ENCODE peak calls at places on chromosomes 6 and 20, in eight cellular contexts. P is stimulated activated CD4-positive, alpha-beta T cell treated with anti-CD3 and anti-CD28 coated beads, Interleukin-4, amount 100 ng/mL, for 24 hours; U is DND-41; A is activated CD8-positive, alpha-beta T cell treated with anti-CD3 and anti-CD28 coated beads for 36 hours; G is ovary; K is activated gamma-delta T cell treated with anti-CD3 and anti-CD28 coated beads, Interleukin-2, amount 50 U/mL, for 16 hours; O is LHCN-M2; I is substantia nigra. M is an unnamed sample.

GRCh38 chr6:154457881-154458284 is 52.6 kb downstream of the CNKSR3 start:
- DNase-seq in U (no peak), K (no peak), P (no peak), I (no peak), O (no peak), A (no peak), G (no peak), M (no peak)

GRCh38 chr6:15062311-15063252 is 183.3 kb upstream of the JARID2 start:
- DNase-seq in K (no peak), G (no peak), A (no peak), O (peak; percentile 98), I (no peak), P (no peak), U (no peak), M (peak; percentile 99)

GRCh38 chr20:64107736-64108457 is 532 bp upstream of the NPBWR2 start:
- DNase-seq in O (no peak), I (no peak), A (no peak), P (no peak), U (no peak), G (no peak), K (no peak), M (no peak)

GRCh38 chr6:19837511-19838441 is 606 bp downstream of the ID4 start:
- DNase-seq in K (no peak), P (no peak), U (no peak), I (no peak), A (no peak), O (no peak), G (peak; percentile 56), M (no peak)

GRCh38 chr6:40809627-40810026 is 222.5 kb upstream of the LRFN2 start:
- DNase-seq in G (no peak), O (no peak), I (no peak), U (no peak), K (no peak), A (no peak), P (no peak), M (peak; percentile 13)

GRCh38 chr6:82246802-82247633 is 526 bp downstream of the IBTK start:
- DNase-seq in G (no peak), U (peak; percentile 49), A (peak; percentile 43), K (no peak), I (peak; percentile 76), P (no peak), O (peak; percentile 59), M (peak; percentile 41)

GRCh38 chr6:37680668-37681067 is 17.0 kb downstream of the MDGA1 start:
- DNase-seq in U (no peak), G (no peak), K (no peak), P (no peak), I (peak; percentile 70), O (no peak), A (no peak), M (no peak)

GRCh38 chr6:113599444-113599843 is 257.7 kb upstream of the MARCKS start:
- DNase-seq in G (no peak), A (no peak), U (no peak), O (peak; percentile 54), P (no peak), I (no peak), K (no peak), M (peak; percentile 20)

GRCh38 chr6:156963712-156964700 is 186.8 kb downstream of the ARID1B start:
- DNase-seq in O (peak; percentile 50), K (no peak), A (peak; percentile 65), P (peak; percentile 51), G (no peak), I (no peak), U (no peak), M (no peak)

GRCh38 chr20:63574156-63574828 is at the start of gene HELZ2:
- DNase-seq in A (peak; percentile 77), P (peak; percentile 47), O (peak; percentile 43), K (peak; percentile 37), I (no peak), U (peak; percentile 88), G (peak; percentile 84), M (peak; percentile 63)

M was measured in A172.